ENCODE peak calls at places on chromosomes 7 and 10, in nine cellular contexts. E is tibial nerve; M is left ventricle myocardium inferior; W is lower lobe of right lung; T is astrocyte of the spinal cord; X is hepatocyte; U is fibroblast of lung; O is CD8-positive, alpha-beta memory T cell; Y is BJ. V is an unnamed sample.

GRCh38 chr10:44834131-44834530 is 77.0 kb upstream of the TMEM72 start:
- DNase-seq in E (no peak), M (no peak), W (no peak), T (no peak), X (no peak), U (no peak), O (no peak), Y (no peak), V (no peak)

GRCh38 chr7:23246540-23246939 is at the start of gene GPNMB:
- DNase-seq in E (peak; percentile 85), M (no peak), W (no peak), T (peak; percentile 52), X (peak; percentile 50), U (peak; percentile 82), O (no peak), Y (peak; percentile 92), V (peak; percentile 80)

GRCh38 chr7:157474685-157475084 is 137.9 kb downstream of the DNAJB6 start:
- DNase-seq in E (no peak), M (no peak), W (peak; percentile 47), T (no peak), X (no peak), U (no peak), O (no peak), Y (no peak), V (no peak)

GRCh38 chr7:132881317-132881716 is 200.6 kb downstream of the CHCHD3 start:
- DNase-seq in E (no peak), M (no peak), W (no peak), T (no peak), X (no peak), U (no peak), O (no peak), Y (no peak), V (no peak)

GRCh38 chr7:51067757-51068156 is 248.9 kb downstream of the COBL start:
- DNase-seq in E (peak; percentile 88), M (peak; percentile 41), W (no peak), T (peak; percentile 84), X (peak; percentile 80), U (peak; percentile 65), O (no peak), Y (peak; percentile 14), V (no peak)

GRCh38 chr7:29401827-29402226 is 161.8 kb upstream of the PRR15 start:
- DNase-seq in E (no peak), M (no peak), W (no peak), T (no peak), X (no peak), U (no peak), O (no peak), Y (no peak), V (no peak)

GRCh38 chr10:70595566-70596016 is 7.0 kb downstream of the PRF1 start:
- DNase-seq in E (no peak), M (no peak), W (no peak), T (no peak), X (no peak), U (no peak), O (no peak), Y (no peak), V (no peak)

GRCh38 chr7:104552102-104552501 is 223.7 kb downstream of the LHFPL3 start:
- DNase-seq in E (peak; percentile 43), M (peak; percentile 17), W (no peak), T (peak; percentile 18), X (peak; percentile 55), U (peak; percentile 12), O (no peak), Y (no peak), V (peak; percentile 3)

GRCh38 chr7:143380646-143381426 is at the start of gene ZYX:
- DNase-seq in E (peak; percentile 91), M (peak; percentile 98), W (peak; percentile 98), T (peak; percentile 98), X (peak; percentile 97), U (peak; percentile 96), O (peak; percentile 81), Y (peak; percentile 69), V (peak; percentile 92)

GRCh38 chr7:87480386-87480785 is 4.9 kb upstream of the ABCB4 start:
- DNase-seq in E (no peak), M (no peak), W (no peak), T (peak; percentile 3), X (no peak), U (peak; percentile 76), O (no peak), Y (peak; percentile 4), V (no peak)

GRCh38 chr10:25169740-25170139 is 5.1 kb upstream of the GPR158 start:
- DNase-seq in E (no peak), M (no peak), W (no peak), T (no peak), X (no peak), U (no peak), O (no peak), Y (no peak), V (no peak)

GRCh38 chr10:6009159-6009558 is 31.8 kb upstream of the IL15RA start:
- DNase-seq in E (no peak), M (no peak), W (no peak), T (no peak), X (no peak), U (peak; percentile 78), O (no peak), Y (no peak), V (peak; percentile 4)

DNA sequence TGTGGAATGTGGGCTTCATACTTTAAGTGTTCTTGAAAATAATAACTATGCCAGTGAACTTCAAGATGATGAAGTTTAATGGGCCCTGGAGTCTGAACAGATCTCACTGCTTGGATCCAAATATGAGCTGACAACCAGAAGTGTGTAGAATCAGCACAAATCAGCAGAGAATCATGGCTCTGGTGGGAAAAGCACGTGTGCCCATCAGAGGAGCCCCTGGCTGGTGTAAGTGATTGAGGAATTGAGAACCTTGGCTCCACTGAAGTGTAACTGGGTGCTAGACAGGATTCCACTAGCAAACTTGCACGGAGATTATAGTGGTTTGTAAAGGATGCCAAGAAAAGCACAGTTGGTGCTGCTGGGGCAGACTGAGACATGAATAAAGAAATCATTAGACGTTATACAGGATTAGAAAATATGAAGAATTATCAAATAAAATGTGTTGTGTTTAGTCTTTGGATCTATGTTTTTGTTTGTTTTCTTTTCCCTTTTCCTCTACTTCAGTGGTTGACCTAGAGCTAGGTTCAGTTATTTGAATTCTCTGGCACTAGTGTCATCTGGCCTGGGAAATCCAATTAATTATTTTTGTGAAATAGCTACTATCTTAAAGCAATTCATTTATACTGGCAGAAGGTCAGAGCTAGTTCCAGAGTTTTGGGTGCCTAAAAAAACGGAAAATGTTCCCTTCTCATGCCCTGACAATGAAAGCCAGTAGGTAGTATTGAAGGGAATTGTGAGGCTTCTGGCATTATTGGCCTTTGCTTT is 175.7 kb upstream of the MEOX2 start:
- DNase-seq in E (no peak), M (no peak), W (no peak), T (peak; percentile 29), X (no peak), U (peak; percentile 35), O (no peak), Y (no peak), V (no peak)
- H3K4me3 ChIP-seq in E (no peak overlapping the region), M (no peak overlapping the region), W (no peak overlapping the region), T (no peak overlapping the region), X (no peak overlapping the region), U (no peak overlapping the region), O (no peak overlapping the region), Y (no peak overlapping the region), V (no peak overlapping the region)

GRCh38 chr7:137846588-137847417 is at the start of gene DGKI:
- DNase-seq in E (no peak), M (no peak), W (peak; percentile 37), T (no peak), X (peak; percentile 30), U (peak; percentile 33), O (no peak), Y (no peak), V (no peak)
- H3K4me3 ChIP-seq in E (peak within 1 kb of the TSS; percentile 26), M (peak within 1 kb of the TSS; percentile 61), W (peak within 1 kb of the TSS; percentile 33), T (peak within 1 kb of the TSS; percentile 49), X (peak within 1 kb of the TSS; percentile 16), U (peak within 1 kb of the TSS; percentile 34), O (no peak within 1 kb of the TSS), Y (peak within 1 kb of the TSS; percentile 36), V (peak within 1 kb of the TSS; percentile 59)

DNA sequence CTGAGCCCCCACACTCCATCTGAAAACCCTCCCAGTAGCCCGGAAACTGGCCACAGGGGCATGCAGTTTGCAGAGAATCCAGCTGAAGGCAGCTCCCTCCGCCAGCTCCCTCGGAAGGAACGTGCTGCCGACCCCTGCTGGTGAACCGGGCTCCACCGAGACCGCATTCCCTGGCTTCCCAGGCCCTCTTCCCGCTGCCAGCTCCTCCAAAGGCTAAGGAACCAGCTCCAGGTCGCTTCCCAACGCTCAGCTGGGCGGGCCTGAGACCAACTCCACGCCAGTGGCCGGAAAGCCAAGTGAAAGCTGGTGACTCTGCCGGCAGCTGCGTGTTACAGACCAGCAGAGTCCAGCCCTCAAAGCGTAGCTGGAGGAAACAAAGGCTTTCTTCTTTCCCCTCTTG is 35.8 kb downstream of the GPER1 start:
- DNase-seq in E (peak; percentile 67), M (peak; percentile 87), W (peak; percentile 61), T (peak; percentile 82), X (peak; percentile 80), U (peak; percentile 79), O (no peak), Y (no peak), V (peak; percentile 49)
- H3K4me3 ChIP-seq in E (peak overlapping the region; percentile 27), M (peak overlapping the region; percentile 55), W (peak overlapping the region; percentile 25), T (peak overlapping the region; percentile 2), X (no peak overlapping the region), U (peak overlapping the region; percentile 3), O (no peak overlapping the region), Y (no peak overlapping the region), V (peak overlapping the region; percentile 20)

DNA sequence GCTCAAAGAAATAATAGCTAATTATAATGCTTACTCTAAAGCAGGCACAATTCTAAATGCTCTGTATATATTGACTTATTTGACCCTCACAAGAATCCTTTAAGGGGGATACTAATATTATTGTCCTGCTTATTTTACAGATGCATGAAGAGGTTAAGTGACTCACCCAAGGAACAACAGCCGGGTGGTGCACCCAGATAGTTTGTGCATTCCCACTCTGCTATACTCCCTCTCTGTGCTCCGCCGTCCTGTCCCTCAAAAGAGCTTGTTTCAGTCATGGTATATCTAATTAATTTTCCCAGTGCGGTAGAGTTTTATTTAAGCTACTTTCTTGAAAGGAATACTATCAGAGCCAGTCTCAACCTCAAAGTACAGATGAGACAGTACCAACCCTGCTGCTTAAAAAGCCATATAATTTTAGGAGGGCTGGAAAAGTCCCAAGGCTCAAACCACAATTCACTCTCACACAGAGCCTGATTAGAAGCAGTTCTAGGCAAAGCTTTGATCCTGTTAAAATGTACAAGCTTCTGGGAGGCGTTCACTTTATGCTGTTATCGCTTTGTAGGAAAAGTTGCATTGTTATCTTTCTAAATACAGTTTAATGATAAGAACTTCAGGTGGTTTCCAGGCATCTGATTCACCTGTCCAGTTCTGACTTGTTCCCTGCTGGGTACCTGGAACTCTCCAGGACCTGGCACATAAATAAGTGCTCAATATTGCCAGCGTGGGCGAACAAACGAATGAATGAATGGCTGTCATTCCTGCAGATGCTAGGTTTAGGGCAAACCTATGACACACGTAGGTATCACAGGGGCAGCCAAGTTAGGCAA is 261.5 kb upstream of the KLF14 start:
- DNase-seq in E (no peak), M (no peak), W (no peak), T (peak; percentile 58), X (peak; percentile 22), U (peak; percentile 42), O (no peak), Y (no peak), V (no peak)
- H3K4me3 ChIP-seq in E (no peak overlapping the region), M (peak overlapping the region; percentile 20), W (no peak overlapping the region), T (no peak overlapping the region), X (no peak overlapping the region), U (no peak overlapping the region), O (no peak overlapping the region), Y (no peak overlapping the region), V (no peak overlapping the region)